ENCODE peak calls at places on chromosomes 12 and 14, in ten cellular contexts. G, W, U, C, O, N, F, A, D and E are unnamed samples.

GRCh38 chr12:91854725-91855124 is 290.9 kb downstream of the BTG1 start:
- DNase-seq in G (no peak), W (no peak), U (no peak), C (no peak), O (no peak), N (peak), F (no peak), A (no peak), D (no peak), E (no peak)

GRCh38 chr14:21308479-21309237 is 28.8 kb downstream of the RPGRIP1 start:
- DNase-seq in G (peak), W (peak), U (peak), C (peak), O (peak), N (peak), F (peak), A (no peak), D (peak), E (no peak)

GRCh38 chr14:34322940-34323418 is 139.1 kb downstream of the SPTSSA start:
- DNase-seq in G (peak), W (peak), U (no peak), C (peak), O (no peak), N (no peak), F (peak), A (peak), D (peak), E (peak)

GRCh38 chr12:95205685-95206084 is 11.6 kb downstream of the FGD6 start:
- DNase-seq in G (peak), W (peak), U (no peak), C (no peak), O (peak), N (no peak), F (no peak), A (peak), D (no peak), E (peak)

GRCh38 chr12:69837191-69838085 is 12.4 kb downstream of the MYRFL start:
- DNase-seq in G (no peak), W (no peak), U (no peak), C (no peak), O (no peak), N (no peak), F (no peak), A (no peak), D (peak), E (no peak)

GRCh38 chr12:62123721-62124203 is 136.4 kb upstream of the USP15 start:
- DNase-seq in G (peak), W (peak), U (no peak), C (no peak), O (peak), N (no peak), F (peak), A (peak), D (peak), E (peak)

GRCh38 chr12:128790221-128790620 is 33.5 kb downstream of the SLC15A4 start:
- DNase-seq in G (no peak), W (no peak), U (no peak), C (no peak), O (no peak), N (no peak), F (no peak), A (no peak), D (no peak), E (no peak)

GRCh38 chr12:114662512-114663177 is 21.3 kb downstream of the TBX3 start:
- DNase-seq in G (peak), W (peak), U (no peak), C (peak), O (peak), N (peak), F (peak), A (peak), D (peak), E (peak)

GRCh38 chr14:88967299-88967698 is 142.8 kb downstream of the TTC8 start:
- DNase-seq in G (no peak), W (no peak), U (no peak), C (no peak), O (no peak), N (no peak), F (no peak), A (no peak), D (no peak), E (no peak)

GRCh38 chr12:109513977-109514376 is 36.5 kb downstream of the UBE3B start:
- DNase-seq in G (no peak), W (no peak), U (no peak), C (no peak), O (no peak), N (no peak), F (no peak), A (no peak), D (no peak), E (no peak)

GRCh38 chr14:72741836-72742681 is 151.8 kb downstream of the DPF3 start:
- DNase-seq in G (no peak), W (no peak), U (no peak), C (no peak), O (no peak), N (no peak), F (peak), A (no peak), D (no peak), E (no peak)

GRCh38 chr12:98402081-98402480 is 113.3 kb upstream of the TMPO start:
- DNase-seq in G (peak), W (no peak), U (no peak), C (no peak), O (no peak), N (no peak), F (no peak), A (no peak), D (peak), E (no peak)

GRCh38 chr12:27583057-27583797 is 59.2 kb downstream of the PPFIBP1 start:
- DNase-seq in G (no peak), W (no peak), U (no peak), C (no peak), O (no peak), N (no peak), F (no peak), A (no peak), D (no peak), E (no peak)

GRCh38 chr14:71371711-71372396 is 464.6 kb downstream of the PCNX1 start:
- DNase-seq in G (no peak), W (no peak), U (no peak), C (no peak), O (no peak), N (no peak), F (no peak), A (no peak), D (no peak), E (peak)

GRCh38 chr12:132828706-132829534 is at the start of gene GOLGA3:
- DNase-seq in G (peak), W (peak), U (peak), C (peak), O (peak), N (peak), F (peak), A (peak), D (peak), E (peak)

GRCh38 chr12:42802688-42803279 is 213.2 kb upstream of the PRICKLE1 start:
- DNase-seq in G (no peak), W (no peak), U (no peak), C (no peak), O (no peak), N (no peak), F (no peak), A (no peak), D (no peak), E (no peak)

GRCh38 chr12:16358896-16359295 is 11.5 kb downstream of the MGST1 start:
- DNase-seq in G (no peak), W (no peak), U (no peak), C (no peak), O (no peak), N (no peak), F (no peak), A (no peak), D (no peak), E (no peak)

DNA sequence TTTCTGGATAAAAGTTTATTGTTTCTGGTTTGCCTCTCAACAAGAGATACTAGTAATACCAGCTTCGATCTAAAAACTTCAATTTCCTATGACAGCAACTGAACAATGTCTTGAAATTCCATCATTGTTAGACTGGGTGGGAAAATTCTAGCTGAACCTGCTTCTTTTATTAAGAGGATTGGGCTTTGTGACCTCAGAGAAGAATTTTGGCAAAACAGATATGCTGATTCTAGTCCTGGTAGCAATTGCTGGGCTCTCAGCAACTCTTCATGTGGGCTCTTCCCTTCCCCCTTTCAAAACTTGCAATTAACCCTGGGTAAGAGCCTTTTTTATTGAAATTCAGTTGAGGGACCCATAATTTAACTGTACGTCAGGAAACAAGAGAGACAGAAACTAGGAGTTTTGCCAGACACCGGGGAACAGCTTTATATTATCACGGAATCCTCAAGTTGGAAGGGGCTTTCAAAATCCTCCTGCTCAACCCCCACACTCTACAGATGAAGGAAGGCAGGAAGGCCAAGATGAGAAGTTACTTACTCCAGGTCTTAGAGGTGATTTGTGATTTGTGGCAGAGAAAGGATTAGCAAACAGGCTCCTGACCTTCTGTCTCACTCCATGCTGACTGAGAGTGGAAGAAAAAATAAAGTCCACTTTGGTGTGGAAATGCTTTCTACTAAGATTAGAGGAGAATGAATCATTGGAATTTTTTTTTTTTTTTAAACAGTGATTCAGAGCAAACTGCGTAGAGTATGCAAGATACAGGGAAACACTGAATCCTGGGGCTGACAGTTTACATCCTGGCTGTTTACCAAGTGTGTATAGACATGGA is 239.0 kb upstream of the ATP2B1 start:
- DNase-seq in G (peak), W (peak), U (no peak), C (no peak), O (no peak), N (no peak), F (no peak), A (no peak), D (no peak), E (peak)
- TF ChIP-seq POLR2A in G (no peak), W (no peak), U (no peak), C (no peak), O (no peak), N (no peak), F (no peak), A (no peak), D (no peak), E (no peak)

GRCh38 chr12:39319180-39319579 is 123.7 kb downstream of the KIF21A start:
- DNase-seq in G (no peak), W (no peak), U (no peak), C (no peak), O (no peak), N (no peak), F (no peak), A (no peak), D (no peak), E (no peak)

GRCh38 chr12:39309516-39309915 is 133.4 kb downstream of the KIF21A start:
- DNase-seq in G (no peak), W (no peak), U (no peak), C (no peak), O (no peak), N (no peak), F (no peak), A (no peak), D (no peak), E (no peak)

DNA sequence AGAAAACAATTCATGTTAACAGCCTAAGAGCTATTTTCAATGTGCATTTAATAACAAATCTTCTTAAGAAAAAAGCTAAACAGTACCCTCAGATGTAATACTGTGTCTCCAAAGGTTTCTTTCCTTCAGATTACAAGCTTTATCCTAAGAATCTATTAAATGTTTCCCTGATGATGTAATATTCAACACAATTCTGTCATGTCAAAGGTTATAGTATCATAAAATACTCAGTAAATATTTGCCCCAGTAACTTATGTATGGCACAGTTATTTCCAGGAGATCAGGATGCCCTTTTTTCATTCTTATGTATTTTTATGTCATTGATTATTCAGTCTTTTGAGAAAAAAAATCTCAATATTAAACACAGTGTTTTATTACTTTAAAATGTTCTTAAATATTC is 128.4 kb downstream of the KIF21A start:
- DNase-seq in G (no peak), W (no peak), U (no peak), C (no peak), O (no peak), N (no peak), F (no peak), A (no peak), D (no peak), E (no peak)
- TF ChIP-seq POLR2A in G (no peak), W (no peak), U (no peak), C (no peak), O (no peak), N (no peak), F (no peak), A (no peak), D (no peak), E (no peak)

DNA sequence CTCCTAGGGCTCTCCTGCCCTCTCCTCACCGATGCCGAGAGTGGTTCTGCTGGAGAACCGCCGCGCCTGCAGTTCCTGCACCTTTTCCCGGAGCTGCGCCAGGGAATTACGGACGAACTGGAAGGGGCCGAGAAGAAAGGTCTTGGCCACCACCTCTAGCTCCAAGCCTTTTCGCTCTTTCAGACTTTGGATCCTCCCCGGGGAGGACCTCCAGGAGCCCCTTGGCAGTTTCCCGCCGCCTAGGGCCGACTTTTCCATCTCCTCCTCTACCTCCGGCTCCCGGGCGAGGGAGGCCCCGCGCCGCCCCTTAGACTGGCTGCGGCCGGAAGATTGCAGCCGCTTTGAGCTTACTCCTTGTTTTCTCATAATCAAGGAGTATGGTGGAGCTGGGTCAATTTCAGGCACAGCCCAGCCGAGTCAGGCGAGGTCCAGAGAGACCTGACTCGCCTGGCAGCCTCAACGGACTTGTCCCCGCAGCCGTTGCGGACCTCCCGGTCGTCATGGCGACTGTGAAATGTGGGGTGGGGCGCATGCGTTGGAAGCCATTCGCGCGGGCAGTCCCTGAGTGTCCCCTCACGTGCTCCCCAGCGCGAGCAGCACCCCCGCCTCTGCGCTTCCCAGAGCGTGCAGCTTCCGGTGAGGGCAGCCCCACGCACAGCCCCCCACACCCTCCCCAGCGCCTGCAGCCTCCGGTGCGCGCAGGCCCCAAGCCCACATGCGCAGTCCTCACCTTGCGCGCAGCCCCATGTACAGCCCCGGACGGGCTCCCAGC is at the start of gene DPY19L2:
- DNase-seq in G (peak), W (peak), U (no peak), C (peak), O (peak), N (peak), F (peak), A (peak), D (no peak), E (peak)
- TF ChIP-seq POLR2A in G (no peak), W (no peak), U (no peak), C (no peak), O (peak), N (no peak), F (no peak), A (peak), D (no peak), E (peak)

GRCh38 chr12:56629459-56630179 is 507 bp downstream of the BAZ2A start:
- DNase-seq in G (peak), W (peak), U (no peak), C (no peak), O (no peak), N (no peak), F (no peak), A (peak), D (no peak), E (peak)

GRCh38 chr12:56631790-56632700 is 1.9 kb upstream of the BAZ2A start:
- DNase-seq in G (peak), W (peak), U (no peak), C (peak), O (peak), N (peak), F (peak), A (peak), D (no peak), E (no peak)

GRCh38 chr12:56630180-56630632 is at the start of gene BAZ2A:
- DNase-seq in G (peak), W (peak), U (no peak), C (peak), O (peak), N (peak), F (peak), A (peak), D (peak), E (peak)

GRCh38 chr12:56626691-56627090 is 3.4 kb downstream of the BAZ2A start:
- DNase-seq in G (no peak), W (no peak), U (no peak), C (no peak), O (no peak), N (no peak), F (no peak), A (no peak), D (no peak), E (no peak)

GRCh38 chr12:56628671-56629458 is 1.3 kb downstream of the BAZ2A start:
- DNase-seq in G (peak), W (peak), U (no peak), C (no peak), O (peak), N (peak), F (peak), A (peak), D (no peak), E (no peak)
- TF ChIP-seq POLR2A in G (no peak), W (no peak), U (no peak), C (no peak), O (peak), N (peak), F (no peak), A (no peak), D (no peak), E (no peak)

DNA sequence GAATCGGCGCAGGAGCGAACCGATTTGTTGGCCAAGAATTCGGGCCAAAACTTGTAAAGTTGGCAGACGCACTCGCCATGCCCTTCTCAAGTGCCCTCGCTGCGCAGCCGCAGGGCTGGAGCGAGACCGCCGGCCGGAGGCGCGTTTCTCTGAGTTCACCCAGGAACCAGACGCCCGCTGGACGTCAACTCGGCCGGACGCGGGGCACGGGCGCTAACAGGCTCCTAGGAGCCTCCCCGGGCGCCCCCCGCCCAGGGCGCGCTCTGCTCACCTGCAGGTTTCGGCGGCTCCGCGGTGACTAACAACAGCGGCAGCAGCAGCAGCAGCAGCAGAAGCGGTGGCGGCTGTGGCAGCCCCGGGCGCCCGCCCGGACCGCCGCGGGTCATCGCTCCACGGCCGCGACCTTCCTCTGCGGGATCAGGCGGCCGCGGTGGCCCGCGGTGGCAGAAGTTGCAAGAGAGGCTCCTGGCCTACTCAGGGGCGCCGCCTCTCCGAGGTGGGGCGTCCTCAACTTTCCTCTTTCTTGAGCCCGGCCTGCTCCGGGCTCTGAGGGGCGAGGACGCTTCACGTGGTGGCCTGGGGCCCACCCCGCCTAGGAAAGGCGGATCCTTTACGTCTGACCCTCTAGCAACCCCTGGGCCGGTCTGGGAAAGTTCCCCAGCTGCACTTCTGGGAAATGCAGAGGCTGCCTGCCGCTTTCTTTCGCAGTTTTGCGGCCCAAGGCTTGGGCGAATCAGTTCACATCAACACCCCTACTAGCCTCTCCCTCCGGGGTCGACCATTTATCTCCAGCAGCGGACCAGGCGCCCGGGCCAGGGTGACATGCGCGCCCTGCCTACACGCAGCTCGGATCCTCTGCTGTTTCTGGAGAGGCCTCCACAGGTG is at the start of gene PLBD1:
- DNase-seq in G (peak), W (peak), U (no peak), C (peak), O (peak), N (peak), F (peak), A (peak), D (no peak), E (no peak)
- TF ChIP-seq POLR2A in G (peak), W (peak), U (no peak), C (no peak), O (no peak), N (peak), F (no peak), A (no peak), D (no peak), E (no peak)

GRCh38 chr14:105480807-105481801 is 5.6 kb upstream of the CRIP1 start:
- DNase-seq in G (peak), W (peak), U (no peak), C (peak), O (peak), N (peak), F (peak), A (peak), D (peak), E (peak)
- TF ChIP-seq POLR2A in G (peak), W (peak), U (no peak), C (no peak), O (peak), N (no peak), F (no peak), A (peak), D (peak), E (peak)

DNA sequence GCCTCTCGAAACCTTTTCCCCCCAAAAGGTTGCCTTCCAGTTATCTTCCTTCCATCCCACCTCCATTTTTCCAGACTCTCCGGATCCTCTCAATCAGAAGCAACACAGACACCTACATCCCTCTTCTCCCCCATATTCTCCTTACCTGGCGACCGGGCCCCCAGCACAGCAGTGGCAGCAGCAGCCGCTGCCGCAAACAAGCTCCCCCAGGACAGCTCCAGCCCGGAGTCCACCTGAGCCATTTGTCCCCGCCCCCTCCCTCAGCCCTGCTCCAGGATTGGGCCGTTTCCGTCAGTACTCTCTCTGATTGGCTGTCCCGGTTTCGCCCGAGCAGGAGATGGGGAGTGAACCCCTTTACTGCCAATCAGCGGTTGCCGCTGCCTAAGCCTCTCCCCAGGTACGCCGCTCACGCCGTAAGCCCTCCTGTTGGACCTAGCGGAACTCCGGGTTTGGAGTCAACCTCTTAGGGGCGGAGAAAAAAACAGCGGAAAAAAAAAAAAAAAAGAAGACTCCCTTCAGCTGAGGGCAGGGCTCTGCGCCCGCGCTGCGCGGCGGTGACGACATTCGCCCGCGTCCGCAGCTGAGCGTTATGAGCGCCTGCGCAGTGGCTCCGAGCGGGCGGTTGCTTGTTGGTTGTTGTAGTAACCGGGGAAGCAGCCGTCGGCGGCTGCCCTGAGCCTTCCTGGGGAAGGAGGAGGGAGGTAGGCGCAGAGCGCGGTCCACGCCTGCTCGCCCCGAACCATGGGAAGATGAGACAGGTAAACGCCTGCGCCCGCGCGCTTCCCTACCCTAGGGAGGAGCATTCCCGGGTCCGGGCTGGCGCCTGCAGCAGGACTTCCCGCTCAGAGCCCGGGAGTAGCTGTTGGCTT is at the start of the genes ERG28 and TTLL5:
- DNase-seq in G (peak), W (peak), U (peak), C (peak), O (peak), N (peak), F (peak), A (peak), D (peak), E (peak)
- TF ChIP-seq POLR2A in G (peak), W (peak), U (no peak), C (peak), O (peak), N (peak), F (no peak), A (peak), D (peak), E (peak)